ENCODE peak calls at places on chromosomes 11 and 22, in eight cellular contexts. One of them, this sample, is unnamed.

GRCh38 chr11:68643576-68643975 is 40.8 kb upstream of the GAL start:
- DNase-seq in Right ventricle myocardium inferior: no peak
- DNase-seq in lung: no peak
- DNase-seq in RCC 7860: no peak
- DNase-seq in SHP77 treated with DMSO at 0.1 percent for 48 hours: no peak
- DNase-seq in D721Med: no peak
- DNase-seq in stimulated activated CD4-positive, alpha-beta T cell treated with anti-CD3 and anti-CD28 coated beads, Interleukin-4, amount 100 ng/mL, for 4 hours: no peak
- DNase-seq in activated CD8-positive, alpha-beta memory T cell treated with anti-CD3 and anti-CD28 coated beads for 4 hours: no peak
- DNase-seq in this sample: no peak

GRCh38 chr11:128506999-128507591 is 80.3 kb downstream of the ETS1 start:
- DNase-seq in activated CD8-positive, alpha-beta memory T cell treated with anti-CD3 and anti-CD28 coated beads for 4 hours: no peak
- DNase-seq in RCC 7860: peak
- DNase-seq in D721Med: no peak
- DNase-seq in SHP77 treated with DMSO at 0.1 percent for 48 hours: peak
- DNase-seq in stimulated activated CD4-positive, alpha-beta T cell treated with anti-CD3 and anti-CD28 coated beads, Interleukin-4, amount 100 ng/mL, for 4 hours: peak
- DNase-seq in lung: peak
- DNase-seq in Right ventricle myocardium inferior: peak
- DNase-seq in this sample: peak

GRCh38 chr11:117851091-117851490 is 25.4 kb downstream of the FXYD6 start:
- DNase-seq in Right ventricle myocardium inferior: no peak
- DNase-seq in lung: no peak
- DNase-seq in activated CD8-positive, alpha-beta memory T cell treated with anti-CD3 and anti-CD28 coated beads for 4 hours: no peak
- DNase-seq in SHP77 treated with DMSO at 0.1 percent for 48 hours: no peak
- DNase-seq in D721Med: no peak
- DNase-seq in RCC 7860: no peak
- DNase-seq in stimulated activated CD4-positive, alpha-beta T cell treated with anti-CD3 and anti-CD28 coated beads, Interleukin-4, amount 100 ng/mL, for 4 hours: no peak
- DNase-seq in this sample: no peak

GRCh38 chr22:31272522-31273446 is 19.5 kb downstream of the PIK3IP1 start:
- DNase-seq in D721Med: no peak
- DNase-seq in lung: peak
- DNase-seq in RCC 7860: peak
- DNase-seq in stimulated activated CD4-positive, alpha-beta T cell treated with anti-CD3 and anti-CD28 coated beads, Interleukin-4, amount 100 ng/mL, for 4 hours: peak
- DNase-seq in Right ventricle myocardium inferior: no peak
- DNase-seq in activated CD8-positive, alpha-beta memory T cell treated with anti-CD3 and anti-CD28 coated beads for 4 hours: no peak
- DNase-seq in SHP77 treated with DMSO at 0.1 percent for 48 hours: no peak
- DNase-seq in this sample: peak

GRCh38 chr11:62555464-62556092 is 9.0 kb upstream of the AHNAK start:
- DNase-seq in D721Med: no peak
- DNase-seq in Right ventricle myocardium inferior: no peak
- DNase-seq in RCC 7860: no peak
- DNase-seq in activated CD8-positive, alpha-beta memory T cell treated with anti-CD3 and anti-CD28 coated beads for 4 hours: no peak
- DNase-seq in lung: no peak
- DNase-seq in stimulated activated CD4-positive, alpha-beta T cell treated with anti-CD3 and anti-CD28 coated beads, Interleukin-4, amount 100 ng/mL, for 4 hours: peak
- DNase-seq in SHP77 treated with DMSO at 0.1 percent for 48 hours: no peak
- DNase-seq in this sample: no peak

GRCh38 chr22:20024225-20025087 is 3.5 kb downstream of the TANGO2 start:
- DNase-seq in Right ventricle myocardium inferior: peak
- DNase-seq in lung: no peak
- DNase-seq in RCC 7860: no peak
- DNase-seq in D721Med: no peak
- DNase-seq in activated CD8-positive, alpha-beta memory T cell treated with anti-CD3 and anti-CD28 coated beads for 4 hours: no peak
- DNase-seq in stimulated activated CD4-positive, alpha-beta T cell treated with anti-CD3 and anti-CD28 coated beads, Interleukin-4, amount 100 ng/mL, for 4 hours: no peak
- DNase-seq in SHP77 treated with DMSO at 0.1 percent for 48 hours: no peak
- DNase-seq in this sample: no peak

GRCh38 chr11:122682464-122682863 is 26.9 kb downstream of the UBASH3B start:
- DNase-seq in stimulated activated CD4-positive, alpha-beta T cell treated with anti-CD3 and anti-CD28 coated beads, Interleukin-4, amount 100 ng/mL, for 4 hours: no peak
- DNase-seq in D721Med: no peak
- DNase-seq in activated CD8-positive, alpha-beta memory T cell treated with anti-CD3 and anti-CD28 coated beads for 4 hours: no peak
- DNase-seq in RCC 7860: no peak
- DNase-seq in Right ventricle myocardium inferior: no peak
- DNase-seq in lung: no peak
- DNase-seq in SHP77 treated with DMSO at 0.1 percent for 48 hours: no peak
- DNase-seq in this sample: no peak

GRCh38 chr11:33708970-33709369 is 8.3 kb upstream of the C11orf91 start:
- DNase-seq in Right ventricle myocardium inferior: no peak
- DNase-seq in SHP77 treated with DMSO at 0.1 percent for 48 hours: no peak
- DNase-seq in D721Med: no peak
- DNase-seq in lung: no peak
- DNase-seq in RCC 7860: no peak
- DNase-seq in stimulated activated CD4-positive, alpha-beta T cell treated with anti-CD3 and anti-CD28 coated beads, Interleukin-4, amount 100 ng/mL, for 4 hours: no peak
- DNase-seq in activated CD8-positive, alpha-beta memory T cell treated with anti-CD3 and anti-CD28 coated beads for 4 hours: no peak
- DNase-seq in this sample: no peak

GRCh38 chr22:43183496-43184263 is 3.3 kb downstream of the TTLL12 start:
- DNase-seq in lung: no peak
- DNase-seq in activated CD8-positive, alpha-beta memory T cell treated with anti-CD3 and anti-CD28 coated beads for 4 hours: no peak
- DNase-seq in Right ventricle myocardium inferior: peak
- DNase-seq in RCC 7860: peak
- DNase-seq in SHP77 treated with DMSO at 0.1 percent for 48 hours: no peak
- DNase-seq in stimulated activated CD4-positive, alpha-beta T cell treated with anti-CD3 and anti-CD28 coated beads, Interleukin-4, amount 100 ng/mL, for 4 hours: no peak
- DNase-seq in D721Med: no peak
- DNase-seq in this sample: peak

GRCh38 chr22:24471570-24471969 is 23.6 kb upstream of the UPB1 start:
- DNase-seq in Right ventricle myocardium inferior: peak
- DNase-seq in RCC 7860: no peak
- DNase-seq in SHP77 treated with DMSO at 0.1 percent for 48 hours: no peak
- DNase-seq in lung: no peak
- DNase-seq in stimulated activated CD4-positive, alpha-beta T cell treated with anti-CD3 and anti-CD28 coated beads, Interleukin-4, amount 100 ng/mL, for 4 hours: no peak
- DNase-seq in D721Med: no peak
- DNase-seq in activated CD8-positive, alpha-beta memory T cell treated with anti-CD3 and anti-CD28 coated beads for 4 hours: no peak
- DNase-seq in this sample: no peak

This sample was measured in H4.